ENCODE peak calls at places on chromosomes 11 and 22, in four cellular contexts. One of them, this sample, is unnamed.

GRCh38 chr11:33533668-33534067 is 167.0 kb downstream of the C11orf91 start:
- DNase-seq in adrenal gland: no peak
- DNase-seq in uterus: no peak
- DNase-seq in IMR-90: peak; percentile 54
- DNase-seq in this sample: no peak

GRCh38 chr22:24432059-24432853 is 4.9 kb downstream of the ADORA2A start:
- DNase-seq in uterus: peak; percentile 73
- DNase-seq in IMR-90: peak; percentile 16
- DNase-seq in adrenal gland: no peak
- DNase-seq in this sample: peak; percentile 61

GRCh38 chr22:43154887-43155536 is 3.7 kb downstream of the TSPO start:
- DNase-seq in uterus: no peak
- DNase-seq in IMR-90: no peak
- DNase-seq in adrenal gland: peak; percentile 43
- DNase-seq in this sample: no peak

GRCh38 chr11:10072142-10072541 is 221.9 kb downstream of the SBF2 start:
- DNase-seq in IMR-90: peak; percentile 92
- DNase-seq in adrenal gland: no peak
- DNase-seq in uterus: no peak
- DNase-seq in this sample: no peak

GRCh38 chr11:1455032-1455762 is 31.4 kb downstream of the MOB2 start:
- DNase-seq in adrenal gland: no peak
- DNase-seq in uterus: no peak
- DNase-seq in IMR-90: no peak
- DNase-seq in this sample: no peak

GRCh38 chr11:12543596-12544415 is 130.4 kb upstream of the TEAD1 start:
- DNase-seq in uterus: no peak
- DNase-seq in adrenal gland: no peak
- DNase-seq in IMR-90: no peak
- DNase-seq in this sample: no peak

GRCh38 chr11:102573851-102574250 is 43.3 kb upstream of the MMP7 start:
- DNase-seq in IMR-90: peak; percentile 43
- DNase-seq in adrenal gland: no peak
- DNase-seq in uterus: no peak
- DNase-seq in this sample: no peak

GRCh38 chr22:50403701-50404101 is 60.6 kb downstream of the PPP6R2 start:
- DNase-seq in adrenal gland: peak; percentile 75
- DNase-seq in IMR-90: no peak
- DNase-seq in uterus: peak; percentile 28
- DNase-seq in this sample: peak; percentile 63

GRCh38 chr11:69644962-69645675 is 4.2 kb downstream of the CCND1 start:
- DNase-seq in uterus: no peak
- DNase-seq in IMR-90: no peak
- DNase-seq in adrenal gland: no peak
- DNase-seq in this sample: no peak

GRCh38 chr11:44858796-44859527 is 91.7 kb downstream of the TP53I11 start:
- DNase-seq in IMR-90: no peak
- DNase-seq in adrenal gland: no peak
- DNase-seq in uterus: no peak
- DNase-seq in this sample: no peak

GRCh38 chr11:789951-790350 is at the start of gene CEND1:
- DNase-seq in adrenal gland: no peak
- DNase-seq in IMR-90: peak; percentile 54
- DNase-seq in uterus: peak; percentile 56
- DNase-seq in this sample: no peak

GRCh38 chr11:121099364-121099763 is 1.7 kb upstream of the TECTA start:
- DNase-seq in uterus: no peak
- DNase-seq in IMR-90: no peak
- DNase-seq in adrenal gland: no peak
- DNase-seq in this sample: no peak

GRCh38 chr11:73356979-73357739 is 19.0 kb upstream of the RELT start:
- DNase-seq in adrenal gland: no peak
- DNase-seq in uterus: no peak
- DNase-seq in IMR-90: no peak
- DNase-seq in this sample: no peak

GRCh38 chr11:66841861-66842260 is 1.4 kb upstream of the RCE1 start:
- DNase-seq in uterus: no peak
- DNase-seq in IMR-90: no peak
- DNase-seq in adrenal gland: peak; percentile 5
- DNase-seq in this sample: no peak

GRCh38 chr22:42281284-42281683 is 10.8 kb upstream of the TCF20 start:
- DNase-seq in IMR-90: no peak
- DNase-seq in uterus: no peak
- DNase-seq in adrenal gland: no peak
- DNase-seq in this sample: no peak

GRCh38 chr22:41557401-41558240 is 3.2 kb upstream of the CSDC2 start:
- DNase-seq in IMR-90: peak; percentile 94
- DNase-seq in adrenal gland: peak; percentile 86
- DNase-seq in uterus: peak; percentile 83
- DNase-seq in this sample: peak; percentile 57

GRCh38 chr22:43396934-43397457 is 14.8 kb upstream of the MPPED1 start:
- DNase-seq in IMR-90: no peak
- DNase-seq in adrenal gland: no peak
- DNase-seq in uterus: no peak
- DNase-seq in this sample: no peak

DNA sequence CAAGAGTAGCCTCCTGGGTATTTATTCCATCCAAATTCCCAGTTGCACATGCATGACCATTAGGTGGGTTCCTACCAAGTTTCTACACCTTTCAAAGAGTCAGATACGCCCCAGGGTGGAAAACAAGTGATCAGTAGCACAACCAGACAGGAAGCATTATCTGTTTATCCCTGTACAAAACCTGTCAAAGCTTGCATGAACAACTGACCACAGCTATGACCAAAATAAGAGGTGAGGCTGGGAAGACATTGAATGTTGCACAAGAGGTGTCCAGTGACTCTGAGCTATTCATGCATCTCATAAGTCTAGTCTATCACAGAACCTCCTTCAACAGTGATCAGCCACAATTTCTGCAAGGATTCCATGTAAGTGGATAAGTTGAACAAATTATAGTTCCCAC is 28.1 kb upstream of the TMEM45B start:
- DNase-seq in IMR-90: no peak
- DNase-seq in adrenal gland: no peak
- DNase-seq in uterus: no peak
- DNase-seq in this sample: no peak
- TF ChIP-seq POLR2A in IMR-90: no peak
- TF ChIP-seq POLR2A in adrenal gland: no peak
- TF ChIP-seq POLR2A in uterus: no peak
- TF ChIP-seq POLR2A in this sample: no peak

DNA sequence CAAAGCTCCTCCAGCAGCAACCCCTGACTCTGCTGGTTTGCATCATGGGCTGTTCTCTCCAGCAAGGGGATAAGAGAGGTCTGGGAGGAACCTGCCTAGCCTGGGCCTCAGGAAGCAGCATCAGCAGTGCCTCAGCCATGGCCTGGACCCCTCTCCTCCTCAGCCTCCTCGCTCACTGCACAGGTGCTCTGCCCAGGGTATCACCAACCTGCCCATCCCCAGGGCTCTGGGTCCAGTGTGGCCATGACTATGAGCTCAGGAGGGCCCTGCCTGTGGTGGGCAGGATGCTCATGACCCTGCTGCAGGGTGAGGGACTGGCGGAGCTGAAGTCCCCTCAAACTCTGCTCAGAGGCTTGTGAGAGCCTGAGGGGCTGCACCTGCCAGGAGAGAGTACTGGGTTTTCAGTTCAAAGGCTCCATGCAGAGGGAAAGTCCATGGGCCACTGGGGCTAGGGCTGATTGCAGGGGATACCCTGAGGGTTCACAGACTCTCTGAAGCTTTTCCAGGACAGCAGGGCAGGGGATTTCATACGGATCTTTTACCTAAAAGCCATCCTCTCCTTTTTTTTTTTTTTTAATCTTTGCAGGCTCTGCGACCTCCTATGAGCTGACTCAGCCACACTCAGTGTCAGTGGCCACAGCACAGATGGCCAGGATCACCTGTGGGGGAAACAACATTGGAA is 115.8 kb upstream of the IGLL5 start:
- DNase-seq in uterus: no peak
- DNase-seq in adrenal gland: no peak
- DNase-seq in IMR-90: no peak
- DNase-seq in this sample: peak; percentile 32
- H3K27me3 ChIP-seq in uterus: no peaks in the 10 kb centered on the region
- H3K27me3 ChIP-seq in adrenal gland: no peaks in the 10 kb centered on the region
- H3K27me3 ChIP-seq in IMR-90: peaks cover 11% of the 10 kb centered on the region
- H3K27me3 ChIP-seq in this sample: no peaks in the 10 kb centered on the region

GRCh38 chr11:6474423-6474792 is 667 bp upstream of the TRIM3 start:
- DNase-seq in uterus: no peak
- DNase-seq in adrenal gland: no peak
- DNase-seq in IMR-90: no peak
- DNase-seq in this sample: no peak

GRCh38 chr11:6472934-6473333 is 807 bp downstream of the TRIM3 start:
- DNase-seq in uterus: no peak
- DNase-seq in IMR-90: no peak
- DNase-seq in adrenal gland: no peak
- DNase-seq in this sample: no peak

GRCh38 chr11:6475936-6476335 is 2.2 kb upstream of the TRIM3 start:
- DNase-seq in uterus: no peak
- DNase-seq in adrenal gland: no peak
- DNase-seq in IMR-90: no peak
- DNase-seq in this sample: no peak

GRCh38 chr11:6474806-6475500 is 1.2 kb upstream of the TRIM3 start:
- DNase-seq in uterus: no peak
- DNase-seq in IMR-90: peak; percentile 6
- DNase-seq in adrenal gland: no peak
- DNase-seq in this sample: no peak

DNA sequence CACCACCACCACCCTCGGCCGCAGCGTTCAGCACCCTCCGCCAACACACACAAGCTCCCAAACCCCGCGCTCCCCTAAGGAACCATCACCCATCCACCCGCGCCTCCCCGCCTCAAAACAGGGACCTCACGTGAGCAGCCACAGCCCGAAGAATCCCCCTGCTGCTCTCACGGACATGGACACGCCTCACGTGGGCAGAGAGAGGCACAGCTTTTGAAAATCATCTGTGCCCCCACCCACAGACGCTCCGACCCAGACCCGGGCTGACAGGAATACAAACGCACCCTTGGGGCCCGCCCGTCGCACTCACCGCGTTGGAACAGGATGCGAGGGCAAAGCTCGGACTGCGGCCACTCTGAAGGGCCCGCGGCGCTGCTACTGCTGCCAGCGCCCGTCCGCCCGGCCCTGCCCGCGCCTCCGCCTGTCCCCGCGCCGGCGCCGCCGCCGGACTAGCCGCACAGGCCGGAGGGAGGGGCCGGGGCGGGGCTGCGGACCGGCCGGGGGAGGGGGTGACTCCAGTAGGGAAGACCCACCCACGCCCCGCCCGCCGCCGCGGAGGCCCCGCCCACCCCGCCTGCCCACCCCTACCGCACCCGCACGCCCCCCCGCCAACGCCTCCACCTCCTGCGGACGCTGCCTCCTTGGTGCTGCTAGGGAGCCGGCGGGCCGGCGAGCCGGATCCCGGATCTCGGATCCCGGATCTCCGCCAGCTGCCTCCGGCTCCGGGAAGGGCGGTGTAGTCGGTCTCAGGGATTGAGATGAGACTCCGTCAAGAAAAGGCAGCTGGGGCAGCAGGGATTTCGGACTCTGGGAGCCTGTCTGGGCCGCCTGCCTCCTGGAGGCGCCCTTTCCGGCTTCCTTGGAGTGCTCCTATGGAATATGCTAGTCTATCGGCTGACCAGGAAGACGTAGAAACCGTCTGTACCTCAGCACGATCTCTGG is at the start of gene TRIM3:
- DNase-seq in uterus: peak; percentile 93
- DNase-seq in IMR-90: peak; percentile 80
- DNase-seq in adrenal gland: peak; percentile 95
- DNase-seq in this sample: peak; percentile 97
- TF ChIP-seq POLR2A in uterus: peak; percentile 87
- TF ChIP-seq POLR2A in IMR-90: peak; percentile 81
- TF ChIP-seq POLR2A in adrenal gland: peak; percentile 86
- TF ChIP-seq POLR2A in this sample: peak; percentile 78

GRCh38 chr11:119928047-119928446 is 199.0 kb upstream of the NECTIN1 start:
- DNase-seq in IMR-90: no peak
- DNase-seq in uterus: no peak
- DNase-seq in adrenal gland: peak; percentile 16
- DNase-seq in this sample: no peak
- H3K27me3 ChIP-seq in IMR-90: peaks cover 4% of the 10 kb centered on the region
- H3K27me3 ChIP-seq in uterus: no peaks in the 10 kb centered on the region
- H3K27me3 ChIP-seq in adrenal gland: no peaks in the 10 kb centered on the region
- H3K27me3 ChIP-seq in this sample: no peaks in the 10 kb centered on the region

This sample was measured in Peyer's patch.